ENCODE peak calls at places on chromosomes 4 and X, in ten cellular contexts. One of them, this sample, is unnamed. For H3K4me1, the result is how much of the 10 kb centered on the place peaks cover.

GRCh38 chrX:27679281-27679680 is 89.1 kb downstream of the DCAF8L2 start:
- DNase-seq in spleen: no peak
- DNase-seq in GM23338: no peak
- DNase-seq in prostate gland: no peak
- DNase-seq in upper lobe of left lung: no peak
- DNase-seq in transverse colon: no peak
- DNase-seq in K562: no peak
- DNase-seq in H1: no peak
- DNase-seq in stomach: no peak
- DNase-seq in HCT116: no peak
- DNase-seq in this sample: no peak

GRCh38 chr4:128596115-128596514 is 213.4 kb upstream of the JADE1 start:
- DNase-seq in spleen: no peak
- DNase-seq in GM23338: no peak
- DNase-seq in prostate gland: no peak
- DNase-seq in upper lobe of left lung: no peak
- DNase-seq in transverse colon: no peak
- DNase-seq in K562: no peak
- DNase-seq in H1: no peak
- DNase-seq in stomach: peak
- DNase-seq in HCT116: no peak
- DNase-seq in this sample: no peak

GRCh38 chr4:7417639-7418038 is 17.1 kb downstream of the PSAPL1 start:
- DNase-seq in spleen: peak
- DNase-seq in GM23338: no peak
- DNase-seq in prostate gland: no peak
- DNase-seq in upper lobe of left lung: no peak
- DNase-seq in transverse colon: peak
- DNase-seq in K562: no peak
- DNase-seq in H1: no peak
- DNase-seq in stomach: peak
- DNase-seq in HCT116: no peak
- DNase-seq in this sample: no peak

GRCh38 chrX:63418211-63418610 is 67.1 kb upstream of the SPIN4 start:
- DNase-seq in spleen: no peak
- DNase-seq in GM23338: no peak
- DNase-seq in prostate gland: no peak
- DNase-seq in upper lobe of left lung: no peak
- DNase-seq in transverse colon: no peak
- DNase-seq in K562: no peak
- DNase-seq in H1: no peak
- DNase-seq in stomach: no peak
- DNase-seq in HCT116: no peak
- DNase-seq in this sample: no peak

GRCh38 chrX:48999030-48999429 is 3.0 kb downstream of the GRIPAP1 start:
- DNase-seq in spleen: no peak
- DNase-seq in GM23338: no peak
- DNase-seq in prostate gland: no peak
- DNase-seq in upper lobe of left lung: no peak
- DNase-seq in transverse colon: no peak
- DNase-seq in K562: no peak
- DNase-seq in H1: no peak
- DNase-seq in stomach: no peak
- DNase-seq in HCT116: no peak
- DNase-seq in this sample: no peak

GRCh38 chr4:147831452-147832192 is 99.7 kb downstream of the ARHGAP10 start:
- DNase-seq in spleen: no peak
- DNase-seq in GM23338: no peak
- DNase-seq in prostate gland: no peak
- DNase-seq in upper lobe of left lung: no peak
- DNase-seq in transverse colon: peak
- DNase-seq in K562: peak
- DNase-seq in H1: no peak
- DNase-seq in stomach: no peak
- DNase-seq in HCT116: peak
- DNase-seq in this sample: peak

GRCh38 chr4:138870739-138871633 is 144.6 kb upstream of the NOCT start:
- DNase-seq in spleen: no peak
- DNase-seq in GM23338: peak
- DNase-seq in prostate gland: peak
- DNase-seq in upper lobe of left lung: no peak
- DNase-seq in transverse colon: peak
- DNase-seq in K562: peak
- DNase-seq in H1: peak
- DNase-seq in stomach: peak
- DNase-seq in HCT116: peak
- DNase-seq in this sample: peak

GRCh38 chr4:159206427-159206871 is 103.6 kb downstream of the RAPGEF2 start:
- DNase-seq in spleen: no peak
- DNase-seq in GM23338: no peak
- DNase-seq in prostate gland: no peak
- DNase-seq in upper lobe of left lung: no peak
- DNase-seq in transverse colon: no peak
- DNase-seq in K562: no peak
- DNase-seq in H1: no peak
- DNase-seq in stomach: no peak
- DNase-seq in HCT116: no peak
- DNase-seq in this sample: no peak

GRCh38 chrX:15242899-15243555 is 26.9 kb downstream of the ASB9 start:
- DNase-seq in spleen: no peak
- DNase-seq in GM23338: peak
- DNase-seq in prostate gland: peak
- DNase-seq in upper lobe of left lung: no peak
- DNase-seq in transverse colon: peak
- DNase-seq in K562: peak
- DNase-seq in H1: no peak
- DNase-seq in stomach: no peak
- DNase-seq in HCT116: peak
- DNase-seq in this sample: no peak

GRCh38 chr4:48129307-48130014 is 4.6 kb downstream of the TXK start:
- DNase-seq in spleen: peak
- DNase-seq in GM23338: peak
- DNase-seq in prostate gland: no peak
- DNase-seq in upper lobe of left lung: peak
- DNase-seq in transverse colon: peak
- DNase-seq in K562: peak
- DNase-seq in H1: no peak
- DNase-seq in stomach: no peak
- DNase-seq in HCT116: no peak
- DNase-seq in this sample: no peak

GRCh38 chr4:136562842-136563241 is 969.5 kb downstream of the PCDH18 start:
- DNase-seq in spleen: no peak
- DNase-seq in GM23338: peak
- DNase-seq in prostate gland: no peak
- DNase-seq in upper lobe of left lung: no peak
- DNase-seq in transverse colon: no peak
- DNase-seq in K562: no peak
- DNase-seq in H1: no peak
- DNase-seq in stomach: no peak
- DNase-seq in HCT116: no peak
- DNase-seq in this sample: no peak

GRCh38 chr4:174066806-174067205 is 216.7 kb downstream of the FBXO8 start:
- DNase-seq in spleen: no peak
- DNase-seq in GM23338: no peak
- DNase-seq in prostate gland: no peak
- DNase-seq in upper lobe of left lung: no peak
- DNase-seq in transverse colon: no peak
- DNase-seq in K562: no peak
- DNase-seq in H1: no peak
- DNase-seq in stomach: no peak
- DNase-seq in HCT116: no peak
- DNase-seq in this sample: no peak

GRCh38 chr4:92714640-92715039 is 410.9 kb downstream of the GRID2 start:
- DNase-seq in spleen: no peak
- DNase-seq in GM23338: peak
- DNase-seq in prostate gland: no peak
- DNase-seq in upper lobe of left lung: no peak
- DNase-seq in transverse colon: no peak
- DNase-seq in K562: no peak
- DNase-seq in H1: peak
- DNase-seq in stomach: no peak
- DNase-seq in HCT116: no peak
- DNase-seq in this sample: no peak

GRCh38 chr4:4859010-4859798 is at the start of gene MSX1:
- DNase-seq in spleen: peak
- DNase-seq in GM23338: peak
- DNase-seq in prostate gland: peak
- DNase-seq in upper lobe of left lung: peak
- DNase-seq in transverse colon: peak
- DNase-seq in K562: peak
- DNase-seq in H1: peak
- DNase-seq in stomach: peak
- DNase-seq in HCT116: peak
- DNase-seq in this sample: peak

DNA sequence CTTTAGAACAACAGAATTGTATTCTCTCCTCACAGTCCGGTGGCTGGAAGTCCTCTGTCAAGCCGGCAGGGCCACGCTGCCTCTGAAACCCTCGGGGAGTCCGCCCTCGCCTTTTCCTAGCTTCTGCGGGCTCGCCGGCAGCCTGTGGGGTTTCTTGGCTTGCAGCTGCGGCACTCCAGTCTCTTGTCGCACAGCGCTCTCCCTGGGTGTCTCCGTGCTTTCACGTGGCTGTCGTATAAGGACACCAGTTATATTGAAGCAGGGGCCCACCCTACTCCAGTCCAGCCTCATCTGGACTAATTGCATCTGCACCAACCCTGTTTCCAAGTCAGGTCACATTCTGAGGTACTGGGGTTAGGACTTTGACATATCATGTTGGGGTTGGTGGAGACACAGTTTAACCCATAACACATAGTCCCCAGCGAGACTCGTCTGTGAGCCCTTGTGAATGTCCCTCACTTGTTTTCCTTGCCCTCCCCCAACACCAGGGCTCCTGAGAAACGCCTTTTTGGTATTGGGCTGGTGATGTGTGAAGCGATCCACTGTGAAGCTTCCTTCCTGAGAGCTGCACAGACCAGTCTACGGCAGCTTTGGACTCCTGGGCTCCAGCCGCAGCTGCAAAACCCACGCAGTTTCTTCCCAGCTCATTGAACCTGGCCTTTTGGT is 22.7 kb downstream of the TMEM131L start:
- DNase-seq in spleen: peak
- DNase-seq in GM23338: peak
- DNase-seq in prostate gland: no peak
- DNase-seq in upper lobe of left lung: peak
- DNase-seq in transverse colon: no peak
- DNase-seq in K562: no peak
- DNase-seq in H1: no peak
- DNase-seq in stomach: no peak
- DNase-seq in HCT116: no peak
- DNase-seq in this sample: no peak
- TF ChIP-seq POLR2AphosphoS5 in spleen: no peak
- TF ChIP-seq POLR2AphosphoS5 in GM23338: no peak
- TF ChIP-seq POLR2AphosphoS5 in prostate gland: no peak
- TF ChIP-seq POLR2AphosphoS5 in upper lobe of left lung: no peak
- TF ChIP-seq POLR2AphosphoS5 in transverse colon: no peak
- TF ChIP-seq POLR2AphosphoS5 in K562: no peak
- TF ChIP-seq POLR2AphosphoS5 in H1: no peak
- TF ChIP-seq POLR2AphosphoS5 in stomach: no peak
- TF ChIP-seq POLR2AphosphoS5 in HCT116: no peak
- TF ChIP-seq POLR2AphosphoS5 in this sample: no peak

DNA sequence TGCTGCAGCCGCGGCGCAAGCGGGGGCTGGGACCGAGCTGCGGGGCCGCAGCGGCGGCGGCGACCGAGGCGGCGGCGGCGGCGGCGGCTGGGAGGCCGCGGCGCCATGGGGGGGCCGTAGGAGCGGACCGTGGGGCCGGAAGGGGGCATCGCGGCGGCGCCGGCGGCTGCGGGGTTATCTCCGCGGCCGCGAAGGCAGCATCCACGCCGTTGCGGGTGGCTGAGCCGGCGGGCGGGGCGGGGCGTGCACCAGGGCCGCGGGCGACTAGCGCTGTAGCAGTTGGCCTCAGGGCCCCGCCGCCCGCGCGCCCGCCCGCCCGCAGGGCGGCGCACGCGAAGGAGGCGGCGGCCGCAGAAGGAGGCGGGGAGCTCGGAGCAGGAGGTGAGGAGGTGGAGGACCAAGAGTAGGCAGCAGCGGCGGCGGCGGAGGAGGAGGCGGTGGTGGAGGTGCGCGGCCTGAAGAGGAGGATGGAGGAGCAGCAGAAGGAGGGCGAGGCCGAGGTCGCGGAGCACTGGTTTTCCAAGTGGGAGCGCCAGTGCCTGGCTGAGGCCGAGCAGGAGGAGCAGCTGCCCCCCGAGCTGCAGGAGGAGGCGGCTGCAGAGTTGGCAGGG is 126.1 kb upstream of the CXorf66 start:
- DNase-seq in spleen: peak
- DNase-seq in GM23338: peak
- DNase-seq in prostate gland: peak
- DNase-seq in upper lobe of left lung: peak
- DNase-seq in transverse colon: peak
- DNase-seq in K562: peak
- DNase-seq in H1: no peak
- DNase-seq in stomach: peak
- DNase-seq in HCT116: no peak
- DNase-seq in this sample: no peak
- TF ChIP-seq CTCF in spleen: no peak
- TF ChIP-seq CTCF in GM23338: no peak
- TF ChIP-seq CTCF in prostate gland: no peak
- TF ChIP-seq CTCF in upper lobe of left lung: no peak
- TF ChIP-seq CTCF in transverse colon: no peak
- TF ChIP-seq CTCF in K562: no peak
- TF ChIP-seq CTCF in H1: no peak
- TF ChIP-seq CTCF in stomach: no peak
- TF ChIP-seq CTCF in HCT116: no peak
- TF ChIP-seq CTCF in this sample: no peak

GRCh38 chr4:113633467-113633866 is 128.1 kb downstream of the CAMK2D start:
- DNase-seq in spleen: no peak
- DNase-seq in GM23338: no peak
- DNase-seq in prostate gland: no peak
- DNase-seq in upper lobe of left lung: no peak
- DNase-seq in transverse colon: no peak
- DNase-seq in K562: no peak
- DNase-seq in H1: no peak
- DNase-seq in stomach: no peak
- DNase-seq in HCT116: no peak
- DNase-seq in this sample: no peak
- H3K4me1 ChIP-seq in spleen: under half
- H3K4me1 ChIP-seq in GM23338: under half
- H3K4me1 ChIP-seq in prostate gland: under half
- H3K4me1 ChIP-seq in upper lobe of left lung: under half
- H3K4me1 ChIP-seq in transverse colon: under half
- H3K4me1 ChIP-seq in K562: under half
- H3K4me1 ChIP-seq in H1: under half
- H3K4me1 ChIP-seq in stomach: under half
- H3K4me1 ChIP-seq in HCT116: under half
- H3K4me1 ChIP-seq in this sample: under half

DNA sequence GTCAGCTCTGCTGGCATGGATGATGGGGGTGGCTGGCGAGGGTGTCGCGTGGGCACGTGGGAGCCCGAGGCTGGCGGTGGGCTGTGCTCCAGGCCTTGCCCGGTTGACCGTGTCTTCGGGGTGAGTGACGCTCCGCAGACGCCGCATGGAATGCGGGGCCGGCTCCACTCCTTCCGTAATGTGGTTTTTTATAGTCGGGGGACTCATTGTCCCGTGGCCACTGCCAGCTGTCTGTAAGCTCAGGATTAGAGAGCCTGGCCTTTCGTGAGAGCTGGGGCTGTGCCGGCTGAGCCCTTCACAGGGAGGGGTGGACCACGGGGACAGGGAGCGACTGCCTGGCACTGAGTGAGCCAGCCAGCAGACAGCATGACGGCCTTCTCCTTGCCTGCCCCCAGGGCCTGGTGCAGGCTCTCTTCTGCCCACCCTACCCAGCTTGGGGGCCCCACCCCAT is 20.4 kb downstream of the DOK7 start:
- DNase-seq in spleen: no peak
- DNase-seq in GM23338: no peak
- DNase-seq in prostate gland: no peak
- DNase-seq in upper lobe of left lung: peak
- DNase-seq in transverse colon: no peak
- DNase-seq in K562: no peak
- DNase-seq in H1: no peak
- DNase-seq in stomach: no peak
- DNase-seq in HCT116: no peak
- DNase-seq in this sample: peak
- TF ChIP-seq POLR2AphosphoS5 in spleen: no peak
- TF ChIP-seq POLR2AphosphoS5 in GM23338: no peak
- TF ChIP-seq POLR2AphosphoS5 in prostate gland: peak
- TF ChIP-seq POLR2AphosphoS5 in upper lobe of left lung: no peak
- TF ChIP-seq POLR2AphosphoS5 in transverse colon: peak
- TF ChIP-seq POLR2AphosphoS5 in K562: no peak
- TF ChIP-seq POLR2AphosphoS5 in H1: no peak
- TF ChIP-seq POLR2AphosphoS5 in stomach: peak
- TF ChIP-seq POLR2AphosphoS5 in HCT116: no peak
- TF ChIP-seq POLR2AphosphoS5 in this sample: no peak